ENCODE peak calls at places on chromosomes 3 and 15, in eight cellular contexts. One of them, this sample, is unnamed.

GRCh38 chr15:31974855-31975421 is 55.4 kb upstream of the CHRNA7 start:
- DNase-seq in GM23338: peak
- DNase-seq in esophagus squamous epithelium: no peak
- DNase-seq in uterus: no peak
- DNase-seq in GM13976: peak
- DNase-seq in AG04450: no peak
- DNase-seq in mesothelial cell of epicardium: no peak
- DNase-seq in lung: no peak
- DNase-seq in this sample: peak

GRCh38 chr3:172079326-172079976 is 40.1 kb downstream of the FNDC3B start:
- DNase-seq in GM23338: no peak
- DNase-seq in esophagus squamous epithelium: no peak
- DNase-seq in uterus: no peak
- DNase-seq in GM13976: no peak
- DNase-seq in AG04450: no peak
- DNase-seq in mesothelial cell of epicardium: no peak
- DNase-seq in lung: no peak
- DNase-seq in this sample: no peak

GRCh38 chr3:193847402-193847801 is 254.4 kb downstream of the OPA1 start:
- DNase-seq in GM23338: no peak
- DNase-seq in esophagus squamous epithelium: no peak
- DNase-seq in uterus: no peak
- DNase-seq in GM13976: no peak
- DNase-seq in AG04450: no peak
- DNase-seq in mesothelial cell of epicardium: no peak
- DNase-seq in lung: no peak
- DNase-seq in this sample: no peak

GRCh38 chr3:188274249-188274915 is 120.4 kb downstream of the LPP start:
- DNase-seq in GM23338: no peak
- DNase-seq in esophagus squamous epithelium: no peak
- DNase-seq in uterus: peak
- DNase-seq in GM13976: no peak
- DNase-seq in AG04450: no peak
- DNase-seq in mesothelial cell of epicardium: no peak
- DNase-seq in lung: no peak
- DNase-seq in this sample: no peak

GRCh38 chr15:86570738-86571137 is 491.1 kb downstream of the AGBL1 start:
- DNase-seq in GM23338: no peak
- DNase-seq in esophagus squamous epithelium: no peak
- DNase-seq in uterus: no peak
- DNase-seq in GM13976: no peak
- DNase-seq in AG04450: no peak
- DNase-seq in mesothelial cell of epicardium: no peak
- DNase-seq in lung: no peak
- DNase-seq in this sample: no peak

GRCh38 chr15:98609144-98609852 is 39.0 kb upstream of the IGF1R start:
- DNase-seq in GM23338: peak
- DNase-seq in esophagus squamous epithelium: no peak
- DNase-seq in uterus: no peak
- DNase-seq in GM13976: no peak
- DNase-seq in AG04450: no peak
- DNase-seq in mesothelial cell of epicardium: no peak
- DNase-seq in lung: no peak
- DNase-seq in this sample: no peak

GRCh38 chr3:46422617-46423016 is 15.6 kb downstream of the CCRL2 start:
- DNase-seq in GM23338: no peak
- DNase-seq in esophagus squamous epithelium: no peak
- DNase-seq in uterus: no peak
- DNase-seq in GM13976: no peak
- DNase-seq in AG04450: no peak
- DNase-seq in mesothelial cell of epicardium: no peak
- DNase-seq in lung: no peak
- DNase-seq in this sample: no peak

GRCh38 chr15:63385911-63386531 is 4.4 kb upstream of the CA12 start:
- DNase-seq in GM23338: no peak
- DNase-seq in esophagus squamous epithelium: no peak
- DNase-seq in uterus: no peak
- DNase-seq in GM13976: no peak
- DNase-seq in AG04450: no peak
- DNase-seq in mesothelial cell of epicardium: no peak
- DNase-seq in lung: no peak
- DNase-seq in this sample: no peak

GRCh38 chr3:143035466-143036214 is 34.3 kb downstream of the U2SURP start:
- DNase-seq in GM23338: no peak
- DNase-seq in esophagus squamous epithelium: no peak
- DNase-seq in uterus: no peak
- DNase-seq in GM13976: no peak
- DNase-seq in AG04450: no peak
- DNase-seq in mesothelial cell of epicardium: no peak
- DNase-seq in lung: no peak
- DNase-seq in this sample: no peak

GRCh38 chr3:51434746-51435323 is 43.8 kb downstream of the RBM15B start:
- DNase-seq in GM23338: peak
- DNase-seq in esophagus squamous epithelium: no peak
- DNase-seq in uterus: peak
- DNase-seq in GM13976: peak
- DNase-seq in AG04450: no peak
- DNase-seq in mesothelial cell of epicardium: no peak
- DNase-seq in lung: peak
- DNase-seq in this sample: peak

GRCh38 chr3:156483426-156483825 is 71.5 kb downstream of the SSR3 start:
- DNase-seq in GM23338: no peak
- DNase-seq in esophagus squamous epithelium: no peak
- DNase-seq in uterus: no peak
- DNase-seq in GM13976: peak
- DNase-seq in AG04450: peak
- DNase-seq in mesothelial cell of epicardium: no peak
- DNase-seq in lung: no peak
- DNase-seq in this sample: peak

GRCh38 chr3:117863146-117863545 is 1153.6 kb downstream of the TUSC7 start:
- DNase-seq in GM23338: no peak
- DNase-seq in esophagus squamous epithelium: no peak
- DNase-seq in uterus: no peak
- DNase-seq in GM13976: no peak
- DNase-seq in AG04450: no peak
- DNase-seq in mesothelial cell of epicardium: no peak
- DNase-seq in lung: no peak
- DNase-seq in this sample: no peak

GRCh38 chr15:63678383-63678782 is 81.2 kb downstream of the FBXL22 start:
- DNase-seq in GM23338: no peak
- DNase-seq in esophagus squamous epithelium: no peak
- DNase-seq in uterus: no peak
- DNase-seq in GM13976: no peak
- DNase-seq in AG04450: no peak
- DNase-seq in mesothelial cell of epicardium: no peak
- DNase-seq in lung: no peak
- DNase-seq in this sample: no peak

GRCh38 chr3:183650554-183650953 is 15.1 kb downstream of the KLHL24 start:
- DNase-seq in GM23338: no peak
- DNase-seq in esophagus squamous epithelium: no peak
- DNase-seq in uterus: no peak
- DNase-seq in GM13976: no peak
- DNase-seq in AG04450: no peak
- DNase-seq in mesothelial cell of epicardium: no peak
- DNase-seq in lung: no peak
- DNase-seq in this sample: no peak

GRCh38 chr3:32018723-32019564 is 37.4 kb downstream of the ZNF860 start:
- DNase-seq in GM23338: peak
- DNase-seq in esophagus squamous epithelium: no peak
- DNase-seq in uterus: no peak
- DNase-seq in GM13976: peak
- DNase-seq in AG04450: no peak
- DNase-seq in mesothelial cell of epicardium: no peak
- DNase-seq in lung: no peak
- DNase-seq in this sample: peak

GRCh38 chr15:75640483-75641175 is 605 bp upstream of the IMP3 start:
- DNase-seq in GM23338: peak
- DNase-seq in esophagus squamous epithelium: no peak
- DNase-seq in uterus: no peak
- DNase-seq in GM13976: peak
- DNase-seq in AG04450: no peak
- DNase-seq in mesothelial cell of epicardium: no peak
- DNase-seq in lung: no peak
- DNase-seq in this sample: no peak
- TF ChIP-seq CTCF in GM23338: peak
- TF ChIP-seq CTCF in esophagus squamous epithelium: peak
- TF ChIP-seq CTCF in uterus: peak
- TF ChIP-seq CTCF in GM13976: peak
- TF ChIP-seq CTCF in AG04450: peak
- TF ChIP-seq CTCF in mesothelial cell of epicardium: no peak
- TF ChIP-seq CTCF in lung: peak
- TF ChIP-seq CTCF in this sample: peak

GRCh38 chr15:41583795-41584194 is 24.8 kb downstream of the TYRO3 start:
- DNase-seq in GM23338: no peak
- DNase-seq in esophagus squamous epithelium: no peak
- DNase-seq in uterus: no peak
- DNase-seq in GM13976: peak
- DNase-seq in AG04450: no peak
- DNase-seq in mesothelial cell of epicardium: no peak
- DNase-seq in lung: no peak
- DNase-seq in this sample: no peak

GRCh38 chr15:41581110-41581509 is 22.1 kb downstream of the TYRO3 start:
- DNase-seq in GM23338: peak
- DNase-seq in esophagus squamous epithelium: no peak
- DNase-seq in uterus: no peak
- DNase-seq in GM13976: peak
- DNase-seq in AG04450: no peak
- DNase-seq in mesothelial cell of epicardium: no peak
- DNase-seq in lung: no peak
- DNase-seq in this sample: no peak

GRCh38 chr15:41584636-41585139 is 25.7 kb downstream of the TYRO3 start:
- DNase-seq in GM23338: peak
- DNase-seq in esophagus squamous epithelium: no peak
- DNase-seq in uterus: no peak
- DNase-seq in GM13976: no peak
- DNase-seq in AG04450: no peak
- DNase-seq in mesothelial cell of epicardium: no peak
- DNase-seq in lung: no peak
- DNase-seq in this sample: no peak

DNA sequence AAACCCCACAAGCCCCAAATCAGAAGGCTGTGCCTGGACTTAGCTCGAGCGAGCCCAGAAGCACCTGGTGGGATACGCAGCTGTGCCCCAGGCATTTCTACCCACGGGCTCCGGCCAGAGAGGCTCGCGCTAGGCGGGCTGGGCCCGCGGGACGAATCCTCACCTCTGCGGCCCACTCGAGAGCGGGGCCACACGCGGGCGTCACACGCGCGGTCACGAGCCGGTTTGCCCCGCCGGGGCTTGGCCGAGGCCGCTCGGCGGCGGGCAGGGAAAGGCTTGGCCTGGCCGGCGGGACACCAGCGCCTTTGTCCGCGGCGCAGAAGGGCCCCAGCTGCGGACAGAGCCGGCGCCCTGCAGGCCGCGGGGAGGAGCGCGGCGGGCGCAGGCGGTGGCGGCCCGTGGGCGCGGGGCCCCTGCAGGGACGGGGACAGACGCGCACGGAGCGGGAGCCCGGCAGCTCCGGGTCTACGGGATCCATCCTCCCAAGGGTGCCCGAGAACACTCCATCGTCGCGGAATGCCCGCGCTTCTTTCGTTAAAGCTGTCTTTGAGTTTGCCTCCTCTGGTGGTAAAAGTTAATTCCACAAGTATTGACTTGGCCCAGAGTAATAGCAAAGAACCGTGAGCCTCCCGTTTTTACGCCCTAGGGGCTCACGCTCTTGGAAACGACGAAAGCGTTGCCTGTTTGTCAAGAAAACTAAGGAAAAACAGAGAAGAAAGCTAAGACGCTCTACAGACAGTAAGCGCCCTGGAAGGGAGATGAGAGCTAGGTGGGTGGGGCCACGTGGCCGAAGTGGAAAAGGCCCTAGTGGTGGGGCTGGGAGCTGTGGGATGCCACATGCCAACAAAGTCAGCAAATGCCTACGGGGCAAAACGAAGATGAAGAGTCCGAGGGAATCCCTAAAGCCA is 26.4 kb downstream of the TYRO3 start:
- DNase-seq in GM23338: peak
- DNase-seq in esophagus squamous epithelium: no peak
- DNase-seq in uterus: peak
- DNase-seq in GM13976: peak
- DNase-seq in AG04450: no peak
- DNase-seq in mesothelial cell of epicardium: no peak
- DNase-seq in lung: peak
- DNase-seq in this sample: no peak
- TF ChIP-seq CTCF in GM23338: peak
- TF ChIP-seq CTCF in esophagus squamous epithelium: peak
- TF ChIP-seq CTCF in uterus: peak
- TF ChIP-seq CTCF in GM13976: no peak
- TF ChIP-seq CTCF in AG04450: peak
- TF ChIP-seq CTCF in mesothelial cell of epicardium: no peak
- TF ChIP-seq CTCF in lung: peak
- TF ChIP-seq CTCF in this sample: no peak

GRCh38 chr3:128572644-128573105 is 77.9 kb downstream of the RPN1 start:
- DNase-seq in GM23338: peak
- DNase-seq in esophagus squamous epithelium: no peak
- DNase-seq in uterus: no peak
- DNase-seq in GM13976: peak
- DNase-seq in AG04450: no peak
- DNase-seq in mesothelial cell of epicardium: no peak
- DNase-seq in lung: no peak
- DNase-seq in this sample: peak
- TF ChIP-seq CTCF in GM23338: peak
- TF ChIP-seq CTCF in esophagus squamous epithelium: no peak
- TF ChIP-seq CTCF in uterus: no peak
- TF ChIP-seq CTCF in GM13976: peak
- TF ChIP-seq CTCF in AG04450: peak
- TF ChIP-seq CTCF in mesothelial cell of epicardium: no peak
- TF ChIP-seq CTCF in lung: no peak
- TF ChIP-seq CTCF in this sample: no peak

GRCh38 chr3:65245133-65246076 is 557.6 kb upstream of the ADAMTS9 start:
- DNase-seq in GM23338: peak
- DNase-seq in esophagus squamous epithelium: no peak
- DNase-seq in uterus: peak
- DNase-seq in GM13976: no peak
- DNase-seq in AG04450: no peak
- DNase-seq in mesothelial cell of epicardium: no peak
- DNase-seq in lung: no peak
- DNase-seq in this sample: no peak
- TF ChIP-seq CTCF in GM23338: peak
- TF ChIP-seq CTCF in esophagus squamous epithelium: no peak
- TF ChIP-seq CTCF in uterus: peak
- TF ChIP-seq CTCF in GM13976: no peak
- TF ChIP-seq CTCF in AG04450: peak
- TF ChIP-seq CTCF in mesothelial cell of epicardium: peak
- TF ChIP-seq CTCF in lung: no peak
- TF ChIP-seq CTCF in this sample: no peak

DNA sequence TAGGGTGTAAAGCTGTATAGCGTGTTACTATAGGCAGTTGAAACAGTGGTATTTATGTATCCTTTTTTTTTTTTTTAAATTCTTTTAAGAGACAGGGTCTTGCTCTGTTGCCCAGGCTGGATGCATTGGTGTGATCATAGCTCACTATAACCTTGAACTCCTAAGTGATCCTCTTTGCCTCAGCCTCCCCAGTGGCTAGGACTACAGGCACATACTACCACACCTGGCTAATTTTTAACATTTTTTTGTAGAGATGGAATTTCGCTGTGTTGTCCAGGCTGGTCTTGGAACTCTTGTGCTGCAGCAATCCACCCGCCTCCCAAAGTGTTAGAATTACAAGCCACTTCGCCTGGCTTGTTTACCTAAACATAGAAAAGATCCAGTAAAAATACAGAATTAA is 22.0 kb downstream of the CTNNB1 start:
- DNase-seq in GM23338: no peak
- DNase-seq in esophagus squamous epithelium: no peak
- DNase-seq in uterus: no peak
- DNase-seq in GM13976: no peak
- DNase-seq in AG04450: no peak
- DNase-seq in mesothelial cell of epicardium: no peak
- DNase-seq in lung: no peak
- DNase-seq in this sample: no peak
- TF ChIP-seq CTCF in GM23338: no peak
- TF ChIP-seq CTCF in esophagus squamous epithelium: no peak
- TF ChIP-seq CTCF in uterus: no peak
- TF ChIP-seq CTCF in GM13976: no peak
- TF ChIP-seq CTCF in AG04450: no peak
- TF ChIP-seq CTCF in mesothelial cell of epicardium: no peak
- TF ChIP-seq CTCF in lung: no peak
- TF ChIP-seq CTCF in this sample: no peak

This sample was measured in GM10248.